ENCODE peak calls at places on chromosomes 6 and 20, in five cellular contexts. L is tibial artery, J is uterus, F is AG09309, U is fibroblast of pulmonary artery. X is an unnamed sample.

GRCh38 chr6:55898342-55898741 is 23.0 kb upstream of the BMP5 start:
- DNase-seq in J (no peak), F (no peak), U (peak), L (no peak), X (peak)

GRCh38 chr20:24469116-24470030 is at the start of gene SYNDIG1:
- DNase-seq in F (no peak), L (peak), J (peak), U (no peak), X (no peak)

GRCh38 chr20:34045294-34045693 is 51.6 kb downstream of the RALY start:
- DNase-seq in L (peak), F (no peak), U (peak), J (peak), X (peak)

GRCh38 chr6:44956426-44956825 is 371.7 kb upstream of the RUNX2 start:
- DNase-seq in U (peak), L (no peak), F (peak), J (no peak), X (peak)

GRCh38 chr6:16403831-16404230 is 165.4 kb downstream of the GMPR start:
- DNase-seq in U (peak), F (no peak), J (no peak), L (no peak), X (no peak)

GRCh38 chr6:83270971-83271714 is 78.0 kb downstream of the RWDD2A start:
- DNase-seq in U (peak), L (no peak), F (peak), J (no peak), X (peak)

GRCh38 chr6:10800810-10801209 is 37.5 kb downstream of the MAK start:
- DNase-seq in L (no peak), J (no peak), F (no peak), U (peak), X (peak)

GRCh38 chr6:90397929-90398674 is 101.5 kb upstream of the BACH2 start:
- DNase-seq in L (no peak), F (no peak), J (no peak), U (peak), X (no peak)

GRCh38 chr6:32885698-32886286 is 31.8 kb downstream of the PSMB9 start:
- DNase-seq in F (no peak), L (no peak), J (no peak), U (peak), X (peak)

GRCh38 chr20:61291166-61291829 is 39.2 kb downstream of the CDH4 start:
- DNase-seq in L (no peak), F (no peak), J (no peak), U (no peak), X (no peak)

GRCh38 chr6:141470810-141471209 is 661.9 kb upstream of the GJE1 start:
- DNase-seq in U (no peak), J (no peak), L (no peak), F (no peak), X (no peak)

GRCh38 chr6:102759415-102759814 is 1365.9 kb downstream of the GRIK2 start:
- DNase-seq in J (no peak), F (no peak), L (no peak), U (no peak), X (no peak)

GRCh38 chr6:66126358-66126757 is 419.3 kb upstream of the EYS start:
- DNase-seq in L (no peak), U (no peak), F (no peak), J (no peak), X (no peak)

GRCh38 chr6:116500969-116501433 is 10.4 kb upstream of the CALHM5 start:
- DNase-seq in F (no peak), J (no peak), U (no peak), L (no peak), X (peak)

GRCh38 chr20:237918-238317 is 10.9 kb downstream of the DEFB129 start:
- DNase-seq in L (no peak), U (no peak), F (no peak), J (no peak), X (no peak)

GRCh38 chr6:54366647-54367327 is 58.5 kb downstream of the TINAG start:
- DNase-seq in F (no peak), J (no peak), U (peak), L (no peak), X (peak)

GRCh38 chr6:135521431-135521830 is 23.9 kb upstream of the AHI1 start:
- DNase-seq in L (no peak), U (no peak), J (no peak), F (peak), X (peak)

GRCh38 chr20:845226-845868 is 11.8 kb downstream of the FAM110A start:
- DNase-seq in J (no peak), L (no peak), U (no peak), F (no peak), X (no peak)

GRCh38 chr6:132612449-132613116 is 11.5 kb downstream of the TAAR2 start:
- DNase-seq in U (no peak), J (no peak), L (no peak), F (no peak), X (no peak)

GRCh38 chr6:143506199-143506598 is 5.3 kb downstream of the FUCA2 start:
- DNase-seq in F (no peak), J (no peak), U (no peak), L (no peak), X (no peak)

GRCh38 chr20:43948455-43948854 is 33.8 kb downstream of the TOX2 start:
- DNase-seq in F (no peak), L (no peak), J (no peak), U (no peak), X (no peak)

GRCh38 chr20:17683218-17684076 is 1.4 kb upstream of the RRBP1 start:
- DNase-seq in J (no peak), F (no peak), L (no peak), U (no peak), X (no peak)

GRCh38 chr6:43125119-43125518 is 46.0 kb upstream of the SRF start:
- DNase-seq in J (no peak), L (no peak), U (peak), F (peak), X (peak)

GRCh38 chr6:97133071-97133470 is 149.9 kb downstream of the MMS22L start:
- DNase-seq in U (peak), F (no peak), L (no peak), J (no peak), X (no peak)

GRCh38 chr20:58891076-58891685 is 38.7 kb downstream of the GNAS start:
- DNase-seq in L (peak), U (peak), F (no peak), J (peak), X (peak)

GRCh38 chr6:113184291-113184690 is 672.9 kb upstream of the MARCKS start:
- DNase-seq in L (no peak), U (peak), F (peak), J (no peak), X (peak)

GRCh38 chr6:5287205-5287965 is 26.1 kb downstream of the FARS2 start:
- DNase-seq in J (no peak), L (no peak), U (peak), F (peak), X (peak)

GRCh38 chr6:125700591-125701353 is 48.7 kb upstream of the HEY2 start:
- DNase-seq in F (no peak), L (no peak), J (no peak), U (no peak), X (no peak)

GRCh38 chr6:113818528-113818927 is 38.6 kb upstream of the MARCKS start:
- DNase-seq in L (no peak), J (no peak), U (peak), F (no peak), X (peak)

DNA sequence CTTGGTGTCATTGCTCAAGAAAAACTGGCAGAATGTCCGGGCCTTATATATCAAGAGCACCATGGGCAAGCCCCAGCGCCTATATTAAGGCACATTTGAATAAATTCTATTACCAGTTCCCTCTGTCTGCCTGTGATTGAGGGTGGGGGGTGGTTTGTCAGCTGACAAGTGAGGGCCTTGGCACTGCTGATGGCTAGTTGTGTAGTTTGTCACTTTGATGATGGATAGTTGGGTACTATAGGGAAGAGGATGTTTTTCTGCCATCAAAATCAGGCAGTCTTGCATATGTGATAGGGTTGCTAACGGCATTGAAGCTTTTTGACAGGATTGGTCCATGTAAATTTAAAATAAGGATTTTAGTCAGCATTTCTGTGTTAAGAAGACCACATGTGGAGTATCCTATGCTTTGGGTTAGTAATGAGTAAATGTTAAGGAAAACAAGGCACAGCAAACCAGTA is 2.5 kb downstream of the RPL10A start:
- DNase-seq in L (no peak), F (no peak), U (no peak), J (no peak), X (no peak)
- H3K4me3 ChIP-seq in L (no peak), F (peak), U (peak), J (no peak), X (peak)

DNA sequence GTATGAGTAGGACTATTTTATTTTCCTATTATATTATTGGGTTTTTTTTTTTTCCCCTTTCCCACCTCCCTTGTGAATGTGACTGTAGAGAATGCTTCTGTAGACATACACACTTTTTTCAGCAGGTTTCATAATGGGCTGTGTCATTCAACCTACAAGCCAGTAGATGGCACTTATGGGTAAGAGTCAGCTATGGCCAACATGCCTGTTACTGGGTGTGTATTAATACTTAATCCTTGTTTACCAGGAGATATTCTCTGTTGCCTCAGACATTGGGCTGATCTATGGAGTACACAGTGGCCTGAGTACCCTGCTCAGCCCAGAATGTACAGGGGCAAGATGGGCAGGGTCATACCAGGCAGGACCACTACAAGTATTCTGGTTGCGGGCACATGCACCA is 382.5 kb downstream of the EPHA7 start:
- DNase-seq in F (no peak), L (no peak), U (peak), J (no peak), X (peak)
- TF ChIP-seq CTCF in F (no peak), L (no peak), U (peak), J (no peak), X (peak)

GRCh38 chr20:31475032-31475431 is at the start of the genes DEFB124 and REM1:
- DNase-seq in F (no peak), L (peak), J (peak), U (no peak), X (no peak)
- H3K4me3 ChIP-seq in F (no peak), L (peak), J (peak), U (peak), X (no peak)

GRCh38 chr6:107079429-107079828 is 35.9 kb downstream of the BEND3 start:
- DNase-seq in L (peak), U (no peak), F (no peak), J (no peak), X (no peak)

GRCh38 chr6:107080036-107080435 is 35.3 kb downstream of the BEND3 start:
- DNase-seq in J (no peak), F (no peak), U (no peak), L (peak), X (no peak)

GRCh38 chr6:107083047-107083768 is 32.1 kb downstream of the BEND3 start:
- DNase-seq in J (no peak), L (peak), U (no peak), F (no peak), X (no peak)

GRCh38 chr6:107083921-107084320 is 31.4 kb downstream of the BEND3 start:
- DNase-seq in L (no peak), F (no peak), U (no peak), J (no peak), X (no peak)

DNA sequence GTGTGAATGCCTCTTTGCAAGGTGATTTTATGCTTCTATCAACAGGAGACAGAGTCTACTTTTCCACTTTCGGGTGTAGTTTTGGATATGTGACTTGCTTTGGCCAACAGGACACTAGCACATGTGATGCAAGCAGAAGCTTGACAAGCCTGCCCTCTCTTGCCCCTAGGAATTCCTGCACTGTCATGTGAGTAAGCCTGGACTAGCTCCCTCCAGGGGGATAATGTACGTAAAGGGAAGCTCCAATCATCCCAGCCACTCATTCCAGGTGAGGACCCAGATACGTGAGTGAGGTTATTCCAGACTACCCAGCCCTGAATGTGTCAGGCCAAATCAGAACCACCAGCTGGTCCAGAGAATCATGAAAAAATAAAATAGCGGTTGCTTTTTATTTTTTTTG is 33.3 kb downstream of the BEND3 start:
- DNase-seq in L (peak), U (no peak), F (no peak), J (no peak), X (peak)
- TF ChIP-seq CTCF in L (no peak), U (no peak), F (no peak), J (no peak), X (no peak)